ENCODE peak calls at places on chromosome 14, in four cellular contexts. I is RCC 7860, P is brain microvascular endothelial cell, N is epithelial cell of prostate. Q is an unnamed sample.

GRCh38 chr14:73752297-73752992 is 38.3 kb upstream of the PNMA1 start:
- DNase-seq in I (no peak), P (no peak), N (no peak), Q (no peak)

GRCh38 chr14:66944872-66945271 is 244.4 kb upstream of the GARIN2 start:
- DNase-seq in I (no peak), P (peak; percentile 31), N (no peak), Q (no peak)

GRCh38 chr14:59342516-59343484 is 122.4 kb downstream of the GPR135 start:
- DNase-seq in I (no peak), P (no peak), N (no peak), Q (no peak)

GRCh38 chr14:65432361-65432948 is 19.9 kb downstream of the FUT8 start:
- DNase-seq in I (no peak), P (peak; percentile 18), N (no peak), Q (no peak)

GRCh38 chr14:62957562-62957961 is 87.7 kb downstream of the KCNH5 start:
- DNase-seq in I (peak; percentile 59), P (peak; percentile 97), N (peak; percentile 91), Q (no peak)

GRCh38 chr14:99256483-99256874 is 15.5 kb downstream of the BCL11B start:
- DNase-seq in I (no peak), P (no peak), N (no peak), Q (no peak)

GRCh38 chr14:52106853-52107252 is 38.0 kb upstream of the NID2 start:
- DNase-seq in I (peak; percentile 23), P (no peak), N (no peak), Q (no peak)

GRCh38 chr14:97046991-97047390 is 249.8 kb downstream of the VRK1 start:
- DNase-seq in I (no peak), P (no peak), N (no peak), Q (no peak)

GRCh38 chr14:67883717-67884116 is 64.1 kb downstream of the RAD51B start:
- DNase-seq in I (no peak), P (no peak), N (no peak), Q (no peak)

GRCh38 chr14:86865934-86866333 is 1127.0 kb downstream of the GALC start:
- DNase-seq in I (no peak), P (no peak), N (no peak), Q (no peak)

GRCh38 chr14:68012861-68013260 is 193.3 kb downstream of the RAD51B start:
- DNase-seq in I (no peak), P (no peak), N (no peak), Q (no peak)

GRCh38 chr14:50001146-50001998 is 108.5 kb downstream of the ARF6 start:
- DNase-seq in I (peak; percentile 79), P (peak; percentile 85), N (peak; percentile 91), Q (no peak)

GRCh38 chr14:97580923-97581495 is 783.8 kb downstream of the VRK1 start:
- DNase-seq in I (no peak), P (no peak), N (no peak), Q (no peak)

GRCh38 chr14:69629225-69630127 is 18.1 kb downstream of the SUSD6 start:
- DNase-seq in I (no peak), P (no peak), N (no peak), Q (no peak)

GRCh38 chr14:22428681-22429315 is 160.2 kb downstream of the DAD1 start:
- DNase-seq in I (no peak), P (peak; percentile 59), N (no peak), Q (no peak)

GRCh38 chr14:91911474-91912032 is 35.9 kb downstream of the FBLN5 start:
- DNase-seq in I (no peak), P (peak; percentile 5), N (peak; percentile 6), Q (peak; percentile 62)

GRCh38 chr14:99234982-99235491 is 37.0 kb downstream of the BCL11B start:
- DNase-seq in I (no peak), P (no peak), N (no peak), Q (no peak)

GRCh38 chr14:21654215-21654614 is 580 bp downstream of the OR4E2 start:
- DNase-seq in I (no peak), P (no peak), N (no peak), Q (no peak)

GRCh38 chr14:52402812-52403526 is 88.9 kb downstream of the PTGER2 start:
- DNase-seq in I (no peak), P (peak; percentile 31), N (peak; percentile 27), Q (no peak)

Q was measured in COR-L47.